ENCODE peak calls at places on chromosome 14, in eight cellular contexts. D is stimulated activated CD8-positive, alpha-beta memory T cell treated with anti-CD3 and anti-CD28 coated beads, Interleukin-15, amount 100 ng/mL, for 48 hours; R is left colon; G is nephron progenitor cell; A is H4; E is type B pancreatic cell; K is stimulated activated CD4-positive, alpha-beta T cell treated with anti-CD3 and anti-CD28 coated beads, Interleukin-12 subunit alpha, Interleukin-12 subunit beta, amount 100 ng/mL, for 4 hours; U is T-helper 1 cell. N is an unnamed sample.

GRCh38 chr14:100692859-100693558 is 33.7 kb upstream of the DLK1 start:
- DNase-seq in U (no peak), K (no peak), D (no peak), G (no peak), R (no peak), A (peak; percentile 95), E (no peak), N (peak; percentile 94)

GRCh38 chr14:22780941-22781605 is 14.6 kb downstream of the OXA1L start:
- DNase-seq in G (no peak), R (no peak), K (no peak), A (peak; percentile 32), E (no peak), U (no peak), D (no peak), N (no peak)

GRCh38 chr14:80872645-80873044 is 68.9 kb downstream of the CEP128 start:
- DNase-seq in E (no peak), U (no peak), K (no peak), R (no peak), G (no peak), A (no peak), D (no peak), N (no peak)

GRCh38 chr14:103288076-103288766 is 45.8 kb upstream of the EIF5 start:
- DNase-seq in D (no peak), G (no peak), E (no peak), A (no peak), K (no peak), U (no peak), R (no peak), N (no peak)

GRCh38 chr14:23071244-23071974 is 14.1 kb upstream of the CDH24 start:
- DNase-seq in G (peak; percentile 78), A (peak; percentile 93), U (peak; percentile 67), D (peak; percentile 66), K (peak; percentile 71), E (no peak), R (peak; percentile 81), N (peak; percentile 79)

GRCh38 chr14:35215110-35215872 is 76.9 kb upstream of the PSMA6 start:
- DNase-seq in R (no peak), U (no peak), G (no peak), D (no peak), A (peak; percentile 35), E (no peak), K (no peak), N (peak; percentile 56)

GRCh38 chr14:100526057-100526456 is 61.2 kb downstream of the BEGAIN start:
- DNase-seq in E (peak; percentile 45), R (no peak), G (no peak), D (no peak), K (no peak), A (no peak), U (no peak), N (no peak)

GRCh38 chr14:79510659-79511058 is 700.6 kb downstream of the DIO2 start:
- DNase-seq in G (no peak), U (no peak), D (no peak), A (no peak), R (no peak), K (no peak), E (no peak), N (no peak)

N was measured in HTR-8/SVneo.